ENCODE peak calls at places on chromosomes 13 and 19, in six cellular contexts. Q is K562, T is right lobe of liver, A is astrocyte of the spinal cord, X is GM13977, V is breast epithelium. I is an unnamed sample.

GRCh38 chr13:30047154-30047874 is 196.9 kb upstream of the UBL3 start:
- DNase-seq in Q (no peak), X (no peak), T (no peak), A (no peak), V (no peak), I (no peak)

GRCh38 chr19:41298327-41298964 is 11.5 kb upstream of the CCDC97 start:
- DNase-seq in Q (no peak), T (peak; percentile 42), A (peak; percentile 92), V (peak; percentile 80), X (no peak), I (peak; percentile 91)

GRCh38 chr13:101205408-101205807 is 210.9 kb downstream of the NALCN start:
- DNase-seq in T (no peak), A (no peak), V (no peak), Q (no peak), X (no peak), I (no peak)

GRCh38 chr13:40261361-40261760 is 405.1 kb downstream of the FOXO1 start:
- DNase-seq in X (no peak), A (no peak), T (no peak), V (no peak), Q (no peak), I (no peak)

GRCh38 chr19:11482384-11483050 is 1.7 kb upstream of the ELAVL3 start:
- DNase-seq in V (peak; percentile 65), X (peak; percentile 98), T (peak; percentile 84), Q (peak; percentile 93), A (peak; percentile 64), I (peak; percentile 85)

GRCh38 chr13:33207616-33207964 is 78.0 kb downstream of the STARD13 start:
- DNase-seq in V (no peak), Q (no peak), X (no peak), A (peak; percentile 80), T (peak; percentile 42), I (peak; percentile 47)

GRCh38 chr13:33284916-33285315 is 639 bp downstream of the STARD13 start:
- DNase-seq in A (peak; percentile 47), Q (no peak), X (no peak), T (no peak), V (no peak), I (no peak)

GRCh38 chr19:11861301-11861700 is 12.8 kb downstream of the ZNF439 start:
- DNase-seq in X (no peak), V (no peak), Q (no peak), A (no peak), T (no peak), I (no peak)

GRCh38 chr19:53131732-53132131 is 978 bp downstream of the ZNF415 start:
- DNase-seq in X (no peak), A (no peak), V (no peak), T (no peak), Q (no peak), I (no peak)

GRCh38 chr13:91017031-91017668 is 330.3 kb upstream of the MIR17HG start:
- DNase-seq in T (peak; percentile 19), A (peak; percentile 55), Q (peak; percentile 98), V (no peak), X (peak; percentile 66), I (no peak)

GRCh38 chr13:95636853-95637252 is 7.7 kb downstream of the DZIP1 start:
- DNase-seq in Q (no peak), V (no peak), T (no peak), X (no peak), A (no peak), I (no peak)

GRCh38 chr13:110914293-110915056 is 394 bp downstream of the ANKRD10 start:
- DNase-seq in Q (peak; percentile 63), T (peak; percentile 85), A (peak; percentile 75), V (peak; percentile 65), X (peak; percentile 88), I (peak; percentile 80)

GRCh38 chr13:75518439-75519088 is 19.1 kb downstream of the COMMD6 start:
- DNase-seq in T (no peak), X (no peak), A (no peak), Q (no peak), V (no peak), I (no peak)

GRCh38 chr13:99868767-99869166 is 102.8 kb downstream of the ZIC5 start:
- DNase-seq in X (no peak), A (no peak), T (no peak), V (no peak), Q (no peak), I (no peak)
- TF ChIP-seq CTCF in X (no peak), A (no peak), T (no peak), V (no peak), Q (no peak), I (no peak)

GRCh38 chr19:10452726-10453620 is 32.6 kb downstream of the PDE4A start:
- DNase-seq in V (no peak), Q (no peak), T (no peak), A (no peak), X (no peak), I (no peak)

GRCh38 chr19:10450853-10451609 is 30.7 kb downstream of the PDE4A start:
- DNase-seq in A (no peak), Q (peak; percentile 97), X (no peak), T (no peak), V (no peak), I (no peak)

GRCh38 chr19:10450191-10450852 is 30.0 kb downstream of the PDE4A start:
- DNase-seq in A (no peak), X (no peak), T (no peak), Q (no peak), V (no peak), I (no peak)

GRCh38 chr19:10453852-10454251 is 33.5 kb downstream of the PDE4A start:
- DNase-seq in X (no peak), A (no peak), T (no peak), V (no peak), Q (no peak), I (no peak)

DNA sequence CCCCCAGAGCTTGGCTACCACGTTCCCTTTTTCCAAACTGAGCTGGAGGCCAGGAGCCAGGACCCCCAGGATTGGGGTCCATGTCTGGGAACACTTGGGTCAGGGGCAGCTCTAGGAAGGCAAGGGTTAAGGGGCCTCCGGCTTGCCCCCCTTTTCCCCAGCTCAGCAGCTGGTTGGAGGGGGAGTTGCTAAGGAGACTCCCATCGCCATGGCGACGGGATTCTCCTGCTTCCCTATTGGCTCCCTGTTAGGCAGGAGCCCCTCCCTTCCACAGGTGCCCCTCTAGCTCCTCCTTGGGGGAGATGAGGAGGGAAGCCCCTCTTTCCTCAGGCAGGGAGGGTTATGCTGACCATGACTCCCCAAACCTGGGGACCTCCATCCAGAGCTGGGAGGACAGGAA is 33.9 kb downstream of the PDE4A start:
- DNase-seq in V (no peak), X (no peak), A (no peak), T (no peak), Q (peak; percentile 56), I (no peak)
- TF ChIP-seq CTCF in V (no peak), X (no peak), A (no peak), T (no peak), Q (no peak), I (no peak)

GRCh38 chr19:38375748-38376147 is 1.4 kb downstream of the PSMD8 start:
- DNase-seq in Q (no peak), X (no peak), V (no peak), A (no peak), T (no peak), I (peak; percentile 61)

GRCh38 chr19:38375098-38375493 is 725 bp downstream of the PSMD8 start:
- DNase-seq in X (no peak), V (no peak), Q (no peak), A (no peak), T (no peak), I (no peak)

GRCh38 chr19:38376576-38376975 is 2.2 kb downstream of the PSMD8 start:
- DNase-seq in A (no peak), Q (no peak), V (no peak), T (no peak), X (no peak), I (no peak)

GRCh38 chr19:38373907-38374331 is 452 bp upstream of the PSMD8 start:
- DNase-seq in Q (no peak), T (no peak), X (no peak), A (no peak), V (no peak), I (no peak)

DNA sequence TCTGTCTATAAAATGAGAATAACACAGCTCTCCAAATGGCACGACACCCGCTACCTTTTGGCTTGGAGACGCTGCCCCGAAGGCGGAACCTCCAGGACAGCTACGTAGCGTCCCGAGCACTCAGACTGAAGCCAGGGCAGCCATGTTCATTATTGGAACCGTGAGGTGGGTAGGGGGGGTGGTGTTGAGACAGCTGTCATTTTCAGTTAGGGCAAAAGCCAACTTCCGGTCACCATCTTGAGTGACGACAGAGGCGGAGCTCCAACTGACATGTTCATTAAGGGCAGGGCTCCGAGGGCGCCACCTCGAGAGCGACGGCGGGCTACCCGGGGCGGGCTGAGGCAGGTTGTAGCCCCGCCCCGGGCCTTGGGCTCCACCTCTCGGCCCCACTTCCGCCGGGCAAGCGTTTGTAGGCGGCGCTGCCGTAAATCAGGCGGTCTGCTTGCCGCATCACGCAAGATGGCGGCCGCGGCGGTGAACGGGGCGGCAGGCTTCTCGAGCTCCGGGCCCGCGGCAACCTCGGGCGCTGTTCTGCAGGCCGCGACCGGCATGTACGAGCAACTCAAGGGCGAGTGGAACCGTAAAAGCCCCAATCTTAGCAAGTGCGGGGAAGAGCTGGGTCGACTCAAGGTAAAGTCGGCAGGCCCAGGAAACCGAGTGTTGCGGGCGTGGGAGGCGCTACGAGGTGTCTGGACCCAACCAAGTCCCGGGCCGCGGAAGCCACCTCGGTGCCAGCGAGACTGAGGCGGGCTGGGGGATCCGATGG is at the start of gene PSMD8:
- DNase-seq in T (peak; percentile 99), V (peak; percentile 99), A (peak; percentile 99), Q (peak; percentile 97), X (peak; percentile 99), I (peak; percentile 99)
- TF ChIP-seq CTCF in T (no peak), V (no peak), A (peak; percentile 12), Q (peak; percentile 59), X (peak; percentile 16), I (peak; percentile 41)

GRCh38 chr19:4448147-4448985 is 9.2 kb downstream of the UBXN6 start:
- DNase-seq in X (no peak), T (peak; percentile 57), Q (peak; percentile 12), A (no peak), V (no peak), I (no peak)

GRCh38 chr19:4449826-4450075 is 7.8 kb downstream of the UBXN6 start:
- DNase-seq in V (no peak), X (no peak), A (no peak), T (no peak), Q (no peak), I (no peak)

GRCh38 chr19:4447327-4448146 is 10.1 kb downstream of the UBXN6 start:
- DNase-seq in A (no peak), T (no peak), X (no peak), Q (peak; percentile 14), V (no peak), I (no peak)

GRCh38 chr19:4446801-4447200 is 10.8 kb downstream of the UBXN6 start:
- DNase-seq in V (no peak), A (no peak), Q (no peak), X (no peak), T (no peak), I (no peak)

DNA sequence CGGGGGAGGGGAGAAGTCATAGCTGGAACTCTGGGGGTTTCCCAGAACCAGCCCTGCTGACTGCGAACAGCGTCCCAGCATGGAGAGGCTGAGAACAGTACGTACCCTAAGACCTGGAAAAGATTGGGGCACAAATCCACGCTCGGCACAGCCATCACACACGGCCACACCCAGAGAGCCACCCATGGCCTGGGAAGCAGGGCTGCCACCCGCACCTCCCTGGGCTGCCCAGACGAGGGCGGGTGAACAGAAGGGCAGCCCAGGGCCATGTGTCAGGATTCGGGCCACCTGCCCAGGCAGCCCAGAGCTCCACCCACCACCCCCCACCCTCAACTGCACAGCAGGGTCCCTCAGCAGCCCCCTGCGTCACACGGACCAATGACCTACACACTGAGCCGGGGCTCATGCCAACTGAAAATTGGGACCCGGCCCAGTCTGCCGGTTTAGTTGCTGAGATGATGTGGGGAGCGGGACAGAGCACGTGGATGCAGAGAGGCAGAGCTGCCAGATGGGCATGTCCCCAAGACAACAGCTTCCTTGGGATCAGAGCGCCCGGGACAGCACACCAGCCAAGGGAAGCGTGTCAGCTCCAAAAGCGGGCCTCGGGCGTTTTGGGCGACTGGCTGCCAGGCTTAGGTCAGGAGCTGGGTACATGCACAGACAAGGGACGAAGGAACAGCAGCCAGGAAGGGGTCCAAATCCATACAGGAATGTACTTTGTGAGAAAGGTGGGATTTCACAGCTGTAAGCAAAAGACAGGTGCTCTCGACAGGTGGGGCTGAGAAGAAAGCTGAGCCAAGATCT is 8.4 kb downstream of the UBXN6 start:
- DNase-seq in V (peak; percentile 66), T (peak; percentile 73), Q (peak; percentile 9), A (no peak), X (no peak), I (peak; percentile 81)
- TF ChIP-seq CTCF in V (no peak), T (no peak), Q (no peak), A (no peak), X (no peak), I (no peak)